ENCODE peak calls at places on chromosomes 4 and X, in eight cellular contexts. P is ovary, E is thyroid gland, C is PC-9, T is WERI-Rb-1, Y is adrenal gland, U is psoas muscle, D is heart right ventricle. Q is an unnamed sample.

GRCh38 chrX:40440841-40441240 is 139.9 kb upstream of the ATP6AP2 start:
- DNase-seq in C (no peak), D (no peak), E (no peak), P (no peak), T (no peak), U (no peak), Y (no peak), Q (no peak)

GRCh38 chr4:151537726-151538125 is 128.8 kb downstream of the FHIP1A start:
- DNase-seq in E (peak; percentile 40), T (no peak), C (no peak), P (no peak), D (no peak), Y (no peak), U (no peak), Q (no peak)

GRCh38 chr4:67456577-67457196 is 88.6 kb downstream of the CENPC start:
- DNase-seq in P (no peak), T (no peak), U (no peak), C (no peak), E (no peak), Y (no peak), D (no peak), Q (no peak)

GRCh38 chrX:73916931-73917657 is 354.1 kb downstream of the CHIC1 start:
- DNase-seq in U (no peak), P (no peak), T (no peak), E (no peak), C (peak; percentile 78), Y (no peak), D (no peak), Q (peak; percentile 59)

GRCh38 chr4:121380448-121381147 is at the start of gene QRFPR:
- DNase-seq in P (no peak), Y (no peak), E (no peak), C (no peak), D (peak; percentile 30), U (peak; percentile 42), T (peak; percentile 56), Q (no peak)

GRCh38 chr4:20544645-20545044 is 155.6 kb upstream of the PACRGL start:
- DNase-seq in C (no peak), D (no peak), P (no peak), E (no peak), Y (no peak), U (no peak), T (no peak), Q (no peak)

GRCh38 chr4:7844247-7844991 is 95.2 kb downstream of the AFAP1 start:
- DNase-seq in Y (peak; percentile 49), E (peak; percentile 87), C (peak; percentile 72), D (peak; percentile 79), P (peak; percentile 86), T (peak; percentile 91), U (peak; percentile 90), Q (peak; percentile 85)

GRCh38 chr4:136713140-136713539 is 819.2 kb downstream of the PCDH18 start:
- DNase-seq in Y (no peak), D (no peak), E (no peak), C (no peak), T (no peak), U (no peak), P (no peak), Q (no peak)

GRCh38 chr4:101699441-101700117 is 91.0 kb upstream of the BANK1 start:
- DNase-seq in Y (no peak), D (no peak), P (no peak), E (no peak), T (no peak), U (no peak), C (no peak), Q (no peak)

GRCh38 chrX:121238093-121238492 is 190.7 kb downstream of the GLUD2 start:
- DNase-seq in T (no peak), Y (no peak), P (no peak), E (no peak), C (no peak), D (no peak), U (no peak), Q (no peak)

GRCh38 chr4:107832275-107832807 is 7.6 kb downstream of the SGMS2 start:
- DNase-seq in U (no peak), E (no peak), P (no peak), T (no peak), C (no peak), Y (no peak), D (no peak), Q (no peak)

GRCh38 chrX:56968980-56969379 is 26.4 kb downstream of the SPIN3 start:
- DNase-seq in E (no peak), C (no peak), D (no peak), P (no peak), U (no peak), Y (no peak), T (no peak), Q (no peak)

GRCh38 chrX:49876750-49877149 is 2.5 kb upstream of the USP27X start:
- DNase-seq in Y (peak; percentile 28), T (no peak), U (no peak), D (no peak), E (peak; percentile 5), P (no peak), C (no peak), Q (no peak)

GRCh38 chrX:13013353-13014110 is 30.9 kb downstream of the FAM9C start:
- DNase-seq in T (no peak), P (no peak), D (peak; percentile 27), U (no peak), C (no peak), E (no peak), Y (no peak), Q (no peak)

GRCh38 chrX:40908857-40909475 is 173.6 kb upstream of the MED14 start:
- DNase-seq in E (no peak), P (no peak), C (peak; percentile 65), U (no peak), Y (no peak), D (no peak), T (no peak), Q (no peak)

GRCh38 chrX:74536142-74537010 is 78.0 kb downstream of the RLIM start:
- DNase-seq in C (no peak), T (peak; percentile 89), E (peak; percentile 86), D (peak; percentile 89), Y (peak; percentile 77), U (peak; percentile 91), P (peak; percentile 90), Q (peak; percentile 33)

GRCh38 chrX:24515447-24515846 is 50.4 kb downstream of the PDK3 start:
- DNase-seq in T (no peak), U (no peak), Y (no peak), E (no peak), P (no peak), D (no peak), C (no peak), Q (no peak)

GRCh38 chrX:126557151-126557550 is 4.5 kb upstream of the DCAF12L1 start:
- DNase-seq in T (no peak), E (no peak), D (no peak), P (no peak), Y (no peak), C (no peak), U (no peak), Q (no peak)

GRCh38 chr4:123876640-123877039 is 480.0 kb downstream of the SPRY1 start:
- DNase-seq in E (no peak), U (no peak), Y (no peak), C (no peak), D (no peak), P (no peak), T (no peak), Q (no peak)

GRCh38 chrX:39650883-39651282 is 446.9 kb downstream of the BCOR start:
- DNase-seq in Y (no peak), U (no peak), T (no peak), E (no peak), C (no peak), P (no peak), D (no peak), Q (no peak)

DNA sequence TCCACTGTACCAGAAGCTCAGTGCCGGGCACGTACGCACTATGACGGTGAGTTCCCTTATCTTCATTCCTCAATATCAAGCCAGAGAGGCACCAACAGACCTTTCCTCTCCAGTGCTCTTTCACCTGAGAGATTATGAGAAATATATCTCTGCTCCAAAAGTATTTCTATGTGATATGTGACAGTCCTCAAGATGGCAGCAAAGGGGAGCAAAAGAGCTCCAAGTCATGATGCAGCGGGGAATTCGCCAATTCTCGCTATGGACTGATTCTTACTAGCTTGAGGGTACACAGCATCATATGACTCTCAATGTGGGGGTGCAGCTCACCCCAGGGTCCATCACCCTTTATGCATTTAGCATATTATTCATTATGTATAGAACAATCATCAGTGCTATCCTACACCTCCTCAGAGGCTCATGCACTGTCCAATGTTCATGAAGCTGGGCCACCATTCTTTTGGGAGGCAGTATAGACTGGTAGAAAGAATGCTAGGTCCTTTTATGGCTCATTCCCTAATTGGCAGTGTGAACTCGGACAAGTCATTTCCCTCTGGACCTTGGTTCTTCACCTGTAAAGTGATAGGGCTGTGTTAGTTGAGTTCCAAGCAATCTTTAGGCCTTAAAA is 12.8 kb upstream of the IQSEC2 start:
- DNase-seq in C (no peak), E (no peak), D (no peak), T (no peak), P (no peak), U (no peak), Y (no peak), Q (no peak)
- TF ChIP-seq CTCF in C (peak; percentile 31), E (no peak), D (no peak), T (no peak), P (no peak), U (no peak), Y (no peak), Q (no peak)

GRCh38 chrX:125203737-125204578 is 115.7 kb upstream of the TEX13C start:
- DNase-seq in Y (peak; percentile 29), T (no peak), C (no peak), E (peak; percentile 60), D (peak; percentile 4), P (no peak), U (peak; percentile 65), Q (no peak)
- H3K4me3 ChIP-seq in Y (no peak overlapping the region), T (no peak overlapping the region), C (peak overlapping the region; percentile 48), E (no peak overlapping the region), D (peak overlapping the region; percentile 40), P (peak overlapping the region; percentile 33), U (peak overlapping the region; percentile 49), Q (no peak overlapping the region)

GRCh38 chr4:103086565-103086964 is 10.0 kb upstream of the SLC9B2 start:
- DNase-seq in T (no peak), P (no peak), U (no peak), C (no peak), D (no peak), E (no peak), Y (no peak), Q (no peak)
- H3K36me3 ChIP-seq in T (peaks cover 12% of the 10 kb centered on the region), P (no peaks in the 10 kb centered on the region), U (peaks cover 15% of the 10 kb centered on the region), C (no peaks in the 10 kb centered on the region), D (no peaks in the 10 kb centered on the region), E (peaks cover 48% of the 10 kb centered on the region), Y (peaks cover 59% of the 10 kb centered on the region), Q (peaks cover 9% of the 10 kb centered on the region)

GRCh38 chr4:153909672-153910071 is 120.8 kb upstream of the SFRP2 start:
- DNase-seq in D (no peak), T (no peak), C (no peak), E (no peak), Y (no peak), P (no peak), U (no peak), Q (no peak)

GRCh38 chr4:153916273-153916755 is 127.4 kb upstream of the SFRP2 start:
- DNase-seq in D (no peak), U (no peak), P (no peak), E (no peak), Y (no peak), T (no peak), C (no peak), Q (no peak)

GRCh38 chr4:153912296-153912695 is 123.4 kb upstream of the SFRP2 start:
- DNase-seq in D (no peak), U (no peak), E (no peak), C (no peak), Y (no peak), P (no peak), T (no peak), Q (no peak)
- TF ChIP-seq CTCF in D (no peak), U (no peak), E (no peak), C (no peak), Y (no peak), P (no peak), T (no peak), Q (no peak)

Q was measured in BJ.